ENCODE peak calls at places on chromosomes 7 and 10, in nine cellular contexts. M is CD8-positive, alpha-beta T cell; L is HepG2; W is transverse colon; G is thoracic aorta; Q is A549; Z is fibroblast of mammary gland; V is IMR-90; P is fibroblast of lung. I is an unnamed sample.

GRCh38 chr7:66355762-66356161 is 150.6 kb downstream of the TPST1 start:
- DNase-seq in M (no peak), L (no peak), W (no peak), G (no peak), Q (no peak), Z (peak; percentile 23), V (no peak), P (no peak), I (no peak)

GRCh38 chr10:80137031-80137712 is 4.6 kb downstream of the PLAC9 start:
- DNase-seq in M (no peak), L (no peak), W (no peak), G (no peak), Q (no peak), Z (peak; percentile 97), V (peak; percentile 67), P (no peak), I (no peak)

GRCh38 chr7:109545686-109546085 is 976.0 kb downstream of the DNAJB9 start:
- DNase-seq in M (no peak), L (no peak), W (no peak), G (no peak), Q (no peak), Z (no peak), V (no peak), P (no peak), I (no peak)

GRCh38 chr10:77104459-77104980 is 533.1 kb downstream of the KCNMA1 start:
- DNase-seq in M (no peak), L (no peak), W (peak; percentile 9), G (peak; percentile 66), Q (no peak), Z (peak; percentile 100), V (peak; percentile 97), P (peak; percentile 99), I (peak; percentile 90)

GRCh38 chr7:115491744-115492380 is 538.7 kb downstream of the TFEC start:
- DNase-seq in M (no peak), L (no peak), W (no peak), G (no peak), Q (no peak), Z (no peak), V (no peak), P (no peak), I (no peak)

GRCh38 chr10:538895-539294 is 150.6 kb downstream of the DIP2C start:
- DNase-seq in M (no peak), L (no peak), W (no peak), G (no peak), Q (no peak), Z (peak; percentile 95), V (peak; percentile 99), P (peak; percentile 91), I (peak; percentile 83)

GRCh38 chr10:93342346-93342745 is 139.8 kb downstream of the MYOF start:
- DNase-seq in M (no peak), L (no peak), W (no peak), G (no peak), Q (no peak), Z (no peak), V (peak; percentile 36), P (no peak), I (no peak)

GRCh38 chr7:1269336-1269890 is 36.7 kb downstream of the UNCX start:
- DNase-seq in M (no peak), L (no peak), W (no peak), G (no peak), Q (no peak), Z (no peak), V (no peak), P (no peak), I (no peak)

GRCh38 chr7:105136221-105136620 is 122.2 kb downstream of the KMT2E start:
- DNase-seq in M (no peak), L (peak; percentile 8), W (no peak), G (no peak), Q (no peak), Z (no peak), V (no peak), P (no peak), I (no peak)

GRCh38 chr10:8365935-8366911 is 311.7 kb downstream of the GATA3 start:
- DNase-seq in M (peak; percentile 46), L (peak; percentile 42), W (no peak), G (no peak), Q (peak; percentile 99), Z (no peak), V (peak; percentile 81), P (peak; percentile 99), I (peak; percentile 91)

GRCh38 chr10:110993024-110993693 is 73.8 kb downstream of the SHOC2 start:
- DNase-seq in M (no peak), L (no peak), W (no peak), G (no peak), Q (no peak), Z (peak; percentile 92), V (peak; percentile 91), P (peak; percentile 94), I (peak; percentile 90)

GRCh38 chr10:107686095-107686494 is 521.6 kb upstream of the SORCS1 start:
- DNase-seq in M (no peak), L (no peak), W (peak; percentile 15), G (no peak), Q (no peak), Z (no peak), V (no peak), P (no peak), I (no peak)

GRCh38 chr7:151104411-151105235 is 18.3 kb downstream of the AGAP3 start:
- DNase-seq in M (no peak), L (no peak), W (no peak), G (no peak), Q (no peak), Z (peak; percentile 92), V (peak; percentile 89), P (peak; percentile 94), I (peak; percentile 90)

GRCh38 chr7:43698461-43699255 is 30.7 kb downstream of the COA1 start:
- DNase-seq in M (no peak), L (no peak), W (no peak), G (no peak), Q (no peak), Z (peak; percentile 51), V (peak; percentile 79), P (peak; percentile 74), I (no peak)

GRCh38 chr7:112965506-112965905 is 121.1 kb downstream of the GPR85 start:
- DNase-seq in M (no peak), L (no peak), W (no peak), G (no peak), Q (no peak), Z (no peak), V (no peak), P (no peak), I (no peak)

GRCh38 chr10:29412452-29413004 is 123.7 kb downstream of the LYZL1 start:
- DNase-seq in M (no peak), L (peak; percentile 85), W (no peak), G (no peak), Q (no peak), Z (peak; percentile 35), V (peak; percentile 16), P (no peak), I (no peak)

GRCh38 chr7:2680792-2681490 is 7.1 kb upstream of the AMZ1 start:
- DNase-seq in M (peak; percentile 54), L (peak; percentile 55), W (peak; percentile 85), G (peak; percentile 37), Q (peak; percentile 77), Z (peak; percentile 73), V (peak; percentile 41), P (peak; percentile 45), I (peak; percentile 44)

GRCh38 chr10:46787321-46787615 is 124.0 kb upstream of the PTPN20 start:
- DNase-seq in M (no peak), L (peak; percentile 24), W (no peak), G (no peak), Q (peak; percentile 46), Z (peak; percentile 71), V (peak; percentile 56), P (peak; percentile 70), I (peak; percentile 46)

GRCh38 chr7:28776463-28777157 is 181.5 kb downstream of the TRIL start:
- DNase-seq in M (no peak), L (no peak), W (no peak), G (no peak), Q (no peak), Z (no peak), V (peak; percentile 13), P (no peak), I (no peak)

GRCh38 chr10:99799613-99800012 is 17.2 kb downstream of the ABCC2 start:
- DNase-seq in M (no peak), L (no peak), W (no peak), G (no peak), Q (no peak), Z (no peak), V (no peak), P (no peak), I (no peak)
- TF ChIP-seq CTCF in M (no peak), L (peak; percentile 7), W (no peak), G (no peak), Q (no peak), Z (no peak), V (no peak), P (no peak), I (no peak)

GRCh38 chr7:149562602-149563001 is 65.0 kb upstream of the ZNF746 start:
- DNase-seq in M (no peak), L (no peak), W (no peak), G (no peak), Q (no peak), Z (peak; percentile 57), V (peak; percentile 63), P (peak; percentile 72), I (peak; percentile 36)
- H3K4me3 ChIP-seq in M (no peak overlapping the region), L (no peak overlapping the region), W (no peak overlapping the region), G (no peak overlapping the region), Q (no peak overlapping the region), Z (no peak overlapping the region), V (no peak overlapping the region), P (no peak overlapping the region), I (no peak overlapping the region)

GRCh38 chr10:120634629-120635028 is 177.6 kb downstream of the PLPP4 start:
- DNase-seq in M (no peak), L (no peak), W (no peak), G (no peak), Q (peak; percentile 17), Z (no peak), V (no peak), P (no peak), I (no peak)
- TF ChIP-seq CTCF in M (no peak), L (no peak), W (no peak), G (no peak), Q (no peak), Z (no peak), V (no peak), P (no peak), I (no peak)

GRCh38 chr10:116766241-116767198 is 24.2 kb upstream of the HSPA12A start:
- DNase-seq in M (no peak), L (no peak), W (no peak), G (no peak), Q (no peak), Z (no peak), V (no peak), P (no peak), I (no peak)

GRCh38 chr10:116765549-116766162 is 23.3 kb upstream of the HSPA12A start:
- DNase-seq in M (peak; percentile 34), L (no peak), W (peak; percentile 58), G (no peak), Q (no peak), Z (peak; percentile 29), V (no peak), P (no peak), I (no peak)

GRCh38 chr10:116769368-116769767 is 27.0 kb upstream of the HSPA12A start:
- DNase-seq in M (no peak), L (no peak), W (no peak), G (no peak), Q (no peak), Z (no peak), V (no peak), P (no peak), I (no peak)

GRCh38 chr10:116768786-116769185 is 26.4 kb upstream of the HSPA12A start:
- DNase-seq in M (no peak), L (no peak), W (no peak), G (no peak), Q (no peak), Z (no peak), V (peak; percentile 24), P (no peak), I (no peak)

GRCh38 chr10:116767235-116767634 is 24.9 kb upstream of the HSPA12A start:
- DNase-seq in M (no peak), L (no peak), W (peak; percentile 59), G (no peak), Q (peak; percentile 30), Z (peak; percentile 25), V (no peak), P (peak; percentile 5), I (no peak)
- H3K4me3 ChIP-seq in M (no peak overlapping the region), L (no peak overlapping the region), W (no peak overlapping the region), G (no peak overlapping the region), Q (no peak overlapping the region), Z (no peak overlapping the region), V (no peak overlapping the region), P (no peak overlapping the region), I (no peak overlapping the region)

I was measured in astrocyte of the spinal cord.